ENCODE peak calls at places on chromosomes 2 and 18, in six cellular contexts. B is T-helper 1 cell; J is EH; W is fibroblast of lung; Y is LoVo; M is stimulated activated CD4-positive, alpha-beta T cell treated with anti-CD3 and anti-CD28 coated beads, Interleukin-2, amount 100 ng/mL, for 24 hours. G is an unnamed sample.

GRCh38 chr2:175806115-175806470 is 196.0 kb downstream of the LNPK start:
- DNase-seq in B (no peak), J (no peak), W (no peak), Y (no peak), M (no peak), G (no peak)

GRCh38 chr2:45700407-45701013 is 49.0 kb downstream of the PRKCE start:
- DNase-seq in B (no peak), J (no peak), W (no peak), Y (no peak), M (no peak), G (no peak)

GRCh38 chr18:44681039-44681595 is 429 bp downstream of the SETBP1 start:
- DNase-seq in B (no peak), J (no peak), W (peak), Y (no peak), M (no peak), G (no peak)

GRCh38 chr2:55111570-55112228 is 61.4 kb upstream of the RTN4 start:
- DNase-seq in B (no peak), J (peak), W (peak), Y (no peak), M (no peak), G (no peak)

GRCh38 chr2:19416083-19416482 is 57.7 kb upstream of the OSR1 start:
- DNase-seq in B (no peak), J (no peak), W (no peak), Y (no peak), M (no peak), G (no peak)

GRCh38 chr2:72129676-72130340 is 17.9 kb downstream of the CYP26B1 start:
- DNase-seq in B (no peak), J (no peak), W (no peak), Y (no peak), M (no peak), G (no peak)

GRCh38 chr2:165745916-165746315 is 48.1 kb downstream of the GALNT3 start:
- DNase-seq in B (no peak), J (peak), W (peak), Y (no peak), M (no peak), G (no peak)

GRCh38 chr2:102070058-102070642 is 72.4 kb upstream of the IL1R1 start:
- DNase-seq in B (no peak), J (peak), W (peak), Y (no peak), M (no peak), G (no peak)

GRCh38 chr2:234374671-234375245 is 122.1 kb downstream of the ARL4C start:
- DNase-seq in B (no peak), J (no peak), W (peak), Y (no peak), M (no peak), G (no peak)

GRCh38 chr2:97983698-97984097 is 12.1 kb downstream of the TMEM131 start:
- DNase-seq in B (no peak), J (no peak), W (no peak), Y (no peak), M (no peak), G (no peak)

GRCh38 chr18:54359233-54359632 is 1.5 kb downstream of the C18orf54 start:
- DNase-seq in B (no peak), J (peak), W (peak), Y (no peak), M (no peak), G (no peak)

GRCh38 chr2:96325038-96325883 is at the start of gene ITPRIPL1:
- DNase-seq in B (peak), J (no peak), W (no peak), Y (no peak), M (peak), G (no peak)

GRCh38 chr2:223923976-223924375 is 21.2 kb downstream of the WDFY1 start:
- DNase-seq in B (no peak), J (peak), W (no peak), Y (no peak), M (no peak), G (no peak)

GRCh38 chr18:57833441-57834101 is 30.5 kb upstream of the ATP8B1 start:
- DNase-seq in B (no peak), J (peak), W (peak), Y (peak), M (peak), G (no peak)

GRCh38 chr18:8190980-8191379 is 418.3 kb upstream of the RAB12 start:
- DNase-seq in B (no peak), J (no peak), W (no peak), Y (no peak), M (no peak), G (no peak)

GRCh38 chr2:1024981-1025380 is 74.3 kb downstream of the SNTG2 start:
- DNase-seq in B (no peak), J (peak), W (no peak), Y (no peak), M (no peak), G (no peak)

GRCh38 chr2:74440378-74441110 is 1.2 kb downstream of the RTKN start:
- DNase-seq in B (no peak), J (peak), W (peak), Y (peak), M (peak), G (no peak)